ENCODE peak calls at places on chromosomes 7 and 10, in nine cellular contexts. S is CD8-positive, alpha-beta memory T cell; Q is IMR-90; J is heart right ventricle; H is CD4-positive, alpha-beta memory T cell; K is GM23338; P is fibroblast of lung; C is tibial nerve; A is psoas muscle. N is an unnamed sample.

GRCh38 chr10:47400786-47401185 is 16.7 kb upstream of the ZNF488 start:
- DNase-seq in J (no peak), K (no peak), H (no peak), Q (no peak), A (no peak), P (no peak), S (no peak), C (no peak), N (no peak)

GRCh38 chr7:51693258-51693657 is 376.6 kb upstream of the COBL start:
- DNase-seq in A (no peak), J (no peak), H (no peak), K (no peak), P (no peak), C (no peak), Q (no peak), S (no peak), N (no peak)

GRCh38 chr10:15487376-15487775 is 116.3 kb upstream of the FAM171A1 start:
- DNase-seq in S (no peak), H (no peak), P (no peak), K (no peak), Q (no peak), C (no peak), A (no peak), J (no peak), N (no peak)

GRCh38 chr10:91194497-91195179 is 25.8 kb upstream of the PCGF5 start:
- DNase-seq in A (no peak), J (no peak), S (no peak), C (no peak), Q (peak; percentile 81), K (no peak), P (peak; percentile 22), H (no peak), N (no peak)

GRCh38 chr10:70936111-70936510 is 47.7 kb upstream of the PCBD1 start:
- DNase-seq in H (no peak), K (no peak), Q (no peak), A (no peak), P (no peak), S (no peak), C (no peak), J (no peak), N (no peak)

GRCh38 chr7:22364910-22365309 is 8.0 kb upstream of the RAPGEF5 start:
- DNase-seq in C (no peak), P (no peak), A (no peak), H (no peak), S (no peak), K (no peak), J (no peak), Q (no peak), N (no peak)

GRCh38 chr10:29576681-29577080 is 58.1 kb downstream of the SVIL start:
- DNase-seq in H (no peak), A (no peak), C (no peak), Q (no peak), S (no peak), P (no peak), K (no peak), J (no peak), N (peak; percentile 35)

GRCh38 chr10:58698777-58699356 is 186.2 kb downstream of the BICC1 start:
- DNase-seq in J (no peak), Q (no peak), C (no peak), K (no peak), A (no peak), S (no peak), H (no peak), P (no peak), N (no peak)

GRCh38 chr10:7411671-7412481 is 1.0 kb upstream of the SFMBT2 start:
- DNase-seq in Q (no peak), H (peak; percentile 26), J (no peak), P (no peak), K (peak; percentile 62), A (no peak), C (no peak), S (peak; percentile 22), N (no peak)

GRCh38 chr7:113119429-113119828 is 1.1 kb upstream of the SMIM30 start:
- DNase-seq in S (no peak), K (no peak), H (no peak), A (no peak), C (no peak), J (no peak), P (no peak), Q (no peak), N (no peak)

GRCh38 chr7:80508440-80508839 is 3.4 kb downstream of the GNAT3 start:
- DNase-seq in J (no peak), Q (peak; percentile 52), S (no peak), A (no peak), H (no peak), C (no peak), P (peak; percentile 42), K (no peak), N (no peak)

GRCh38 chr7:94303736-94304135 is 91.0 kb upstream of the COL1A2 start:
- DNase-seq in H (no peak), C (no peak), S (no peak), J (peak; percentile 42), P (peak; percentile 90), Q (peak; percentile 84), A (no peak), K (no peak), N (no peak)

GRCh38 chr7:6338551-6339274 is 66.3 kb upstream of the CYTH3 start:
- DNase-seq in P (no peak), S (no peak), Q (no peak), K (no peak), H (no peak), A (peak; percentile 89), C (no peak), J (peak; percentile 48), N (no peak)

GRCh38 chr7:32532716-32533115 is 37.4 kb downstream of the AVL9 start:
- DNase-seq in J (no peak), Q (no peak), K (no peak), C (no peak), S (no peak), A (no peak), H (no peak), P (no peak), N (no peak)

GRCh38 chr10:133109736-133110532 is 22.2 kb downstream of the ADGRA1 start:
- DNase-seq in Q (no peak), J (peak; percentile 13), S (no peak), H (no peak), A (peak; percentile 90), P (no peak), K (no peak), C (no peak), N (no peak)

GRCh38 chr7:69696686-69697685 is 98.7 kb downstream of the AUTS2 start:
- DNase-seq in P (no peak), J (no peak), A (no peak), H (no peak), S (no peak), Q (no peak), C (no peak), K (no peak), N (no peak)
- H3K27ac ChIP-seq in P (no peak overlapping the region), J (no peak overlapping the region), A (no peak overlapping the region), H (no peak overlapping the region), S (no peak overlapping the region), Q (no peak overlapping the region), C (no peak overlapping the region), K (no peak overlapping the region), N (no peak overlapping the region)

GRCh38 chr7:134693256-134693655 is 46.6 kb downstream of the BPGM start:
- DNase-seq in A (peak; percentile 69), H (no peak), K (no peak), Q (peak; percentile 96), P (peak; percentile 77), C (no peak), S (no peak), J (no peak), N (peak; percentile 94)
- H3K27ac ChIP-seq in A (peak overlapping the region; percentile 17), H (no peak overlapping the region), K (no peak overlapping the region), Q (peak overlapping the region; percentile 29), P (peak overlapping the region; percentile 50), C (peak overlapping the region; percentile 92), S (no peak overlapping the region), J (no peak overlapping the region), N (peak overlapping the region; percentile 16)

DNA sequence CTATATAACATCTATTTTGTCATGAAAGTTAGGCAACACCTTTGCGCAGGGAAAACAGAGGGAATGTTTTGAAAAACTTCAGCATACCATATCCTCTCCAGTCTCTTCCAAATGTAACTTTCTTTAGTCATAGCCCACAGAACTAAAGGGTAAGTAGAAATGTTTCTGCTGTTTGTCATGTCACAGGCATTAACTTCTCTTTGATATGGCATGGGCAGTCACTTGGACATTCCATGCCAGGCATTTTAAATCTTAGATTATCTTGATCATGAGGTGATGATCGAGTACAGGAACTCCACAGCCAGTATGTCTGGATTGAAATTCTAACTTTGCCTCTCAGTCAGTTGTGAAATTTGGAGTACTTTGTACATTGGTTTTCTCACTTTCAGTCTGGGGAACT is 27.5 kb upstream of the ETV1 start:
- DNase-seq in S (no peak), H (no peak), Q (peak; percentile 11), K (no peak), J (no peak), A (no peak), C (no peak), P (no peak), N (no peak)
- H3K27ac ChIP-seq in S (no peak overlapping the region), H (no peak overlapping the region), Q (no peak overlapping the region), K (no peak overlapping the region), J (no peak overlapping the region), A (no peak overlapping the region), C (no peak overlapping the region), P (no peak overlapping the region), N (no peak overlapping the region)

GRCh38 chr10:30818854-30819253 is 189.3 kb upstream of the LYZL2 start:
- DNase-seq in C (no peak), K (no peak), H (no peak), S (no peak), P (no peak), A (peak; percentile 76), J (peak; percentile 40), Q (no peak), N (peak; percentile 45)

GRCh38 chr10:30819306-30820190 is 190.0 kb upstream of the LYZL2 start:
- DNase-seq in C (no peak), H (no peak), Q (peak; percentile 88), P (peak; percentile 81), A (no peak), J (no peak), K (no peak), S (no peak), N (no peak)

GRCh38 chr10:30821994-30822692 is 192.6 kb upstream of the LYZL2 start:
- DNase-seq in C (no peak), P (no peak), S (no peak), J (no peak), K (no peak), Q (no peak), A (no peak), H (no peak), N (no peak)

GRCh38 chr10:30821269-30821993 is 191.9 kb upstream of the LYZL2 start:
- DNase-seq in P (no peak), S (no peak), Q (no peak), J (no peak), H (no peak), C (no peak), K (no peak), A (no peak), N (no peak)

GRCh38 chr10:30820282-30820991 is 190.9 kb upstream of the LYZL2 start:
- DNase-seq in A (no peak), C (no peak), S (no peak), Q (peak; percentile 95), J (no peak), H (no peak), P (peak; percentile 88), K (no peak), N (no peak)
- H3K27ac ChIP-seq in A (peak overlapping the region; percentile 56), C (peak overlapping the region; percentile 50), S (no peak overlapping the region), Q (peak overlapping the region; percentile 93), J (peak overlapping the region; percentile 74), H (no peak overlapping the region), P (peak overlapping the region; percentile 82), K (no peak overlapping the region), N (no peak overlapping the region)

N was measured in mammary epithelial cell.